ENCODE peak calls at places on chromosomes 1 and 21, in five cellular contexts. One of them, this sample, is unnamed.

GRCh38 chr1:99603699-99604595 is 42.0 kb upstream of the PALMD start:
- DNase-seq in DMS 273 treated with DMSO at 0.1 percent for 48 hours: no peak
- DNase-seq in Daoy: no peak
- DNase-seq in COLO829: no peak
- DNase-seq in fibroblast of pulmonary artery: peak; percentile 29
- DNase-seq in this sample: no peak

GRCh38 chr1:174358344-174358743 is 89.4 kb upstream of the GPR52 start:
- DNase-seq in COLO829: no peak
- DNase-seq in DMS 273 treated with DMSO at 0.1 percent for 48 hours: no peak
- DNase-seq in fibroblast of pulmonary artery: no peak
- DNase-seq in Daoy: peak; percentile 6
- DNase-seq in this sample: peak; percentile 33

GRCh38 chr1:223256034-223256433 is 107.9 kb downstream of the SUSD4 start:
- DNase-seq in Daoy: peak; percentile 40
- DNase-seq in fibroblast of pulmonary artery: no peak
- DNase-seq in COLO829: no peak
- DNase-seq in DMS 273 treated with DMSO at 0.1 percent for 48 hours: no peak
- DNase-seq in this sample: no peak

GRCh38 chr1:201456499-201457309 is 12.3 kb downstream of the PHLDA3 start:
- DNase-seq in DMS 273 treated with DMSO at 0.1 percent for 48 hours: no peak
- DNase-seq in Daoy: peak; percentile 97
- DNase-seq in COLO829: no peak
- DNase-seq in fibroblast of pulmonary artery: peak; percentile 97
- DNase-seq in this sample: no peak

GRCh38 chr1:3364526-3364925 is 89.9 kb upstream of the ARHGEF16 start:
- DNase-seq in Daoy: no peak
- DNase-seq in COLO829: no peak
- DNase-seq in fibroblast of pulmonary artery: no peak
- DNase-seq in DMS 273 treated with DMSO at 0.1 percent for 48 hours: no peak
- DNase-seq in this sample: no peak

GRCh38 chr21:32411366-32412161 is 942 bp upstream of the EVA1C start:
- DNase-seq in DMS 273 treated with DMSO at 0.1 percent for 48 hours: no peak
- DNase-seq in COLO829: no peak
- DNase-seq in fibroblast of pulmonary artery: peak; percentile 85
- DNase-seq in Daoy: peak; percentile 75
- DNase-seq in this sample: peak; percentile 91

GRCh38 chr1:1347026-1347595 is 2.1 kb downstream of the DVL1 start:
- DNase-seq in DMS 273 treated with DMSO at 0.1 percent for 48 hours: no peak
- DNase-seq in Daoy: no peak
- DNase-seq in fibroblast of pulmonary artery: no peak
- DNase-seq in COLO829: no peak
- DNase-seq in this sample: no peak

GRCh38 chr21:37914211-37914900 is 1.9 kb downstream of the KCNJ6 start:
- DNase-seq in Daoy: peak; percentile 72
- DNase-seq in DMS 273 treated with DMSO at 0.1 percent for 48 hours: no peak
- DNase-seq in COLO829: peak; percentile 8
- DNase-seq in fibroblast of pulmonary artery: peak; percentile 15
- DNase-seq in this sample: no peak

GRCh38 chr1:66262233-66262632 is 271.7 kb upstream of the SGIP1 start:
- DNase-seq in Daoy: peak; percentile 76
- DNase-seq in DMS 273 treated with DMSO at 0.1 percent for 48 hours: no peak
- DNase-seq in fibroblast of pulmonary artery: peak; percentile 86
- DNase-seq in COLO829: peak; percentile 76
- DNase-seq in this sample: no peak

GRCh38 chr1:175313672-175314225 is 121.2 kb upstream of the KIAA0040 start:
- DNase-seq in fibroblast of pulmonary artery: no peak
- DNase-seq in COLO829: peak; percentile 51
- DNase-seq in Daoy: peak; percentile 13
- DNase-seq in DMS 273 treated with DMSO at 0.1 percent for 48 hours: no peak
- DNase-seq in this sample: no peak

GRCh38 chr1:234466945-234467344 is 12.0 kb downstream of the TARBP1 start:
- DNase-seq in Daoy: no peak
- DNase-seq in COLO829: no peak
- DNase-seq in fibroblast of pulmonary artery: no peak
- DNase-seq in DMS 273 treated with DMSO at 0.1 percent for 48 hours: no peak
- DNase-seq in this sample: no peak

GRCh38 chr1:174968750-174969244 is 30.9 kb upstream of the CACYBP start:
- DNase-seq in Daoy: peak; percentile 50
- DNase-seq in COLO829: peak; percentile 91
- DNase-seq in DMS 273 treated with DMSO at 0.1 percent for 48 hours: no peak
- DNase-seq in fibroblast of pulmonary artery: peak; percentile 78
- DNase-seq in this sample: peak; percentile 62

GRCh38 chr1:78472851-78473496 is 17.8 kb upstream of the PTGFR start:
- DNase-seq in fibroblast of pulmonary artery: no peak
- DNase-seq in DMS 273 treated with DMSO at 0.1 percent for 48 hours: no peak
- DNase-seq in Daoy: no peak
- DNase-seq in COLO829: no peak
- DNase-seq in this sample: no peak

GRCh38 chr1:191818198-191818597 is 340.1 kb upstream of the RGS18 start:
- DNase-seq in DMS 273 treated with DMSO at 0.1 percent for 48 hours: no peak
- DNase-seq in fibroblast of pulmonary artery: no peak
- DNase-seq in Daoy: no peak
- DNase-seq in COLO829: no peak
- DNase-seq in this sample: no peak

GRCh38 chr1:192732787-192733186 is 76.1 kb upstream of the RGS2 start:
- DNase-seq in fibroblast of pulmonary artery: no peak
- DNase-seq in Daoy: peak; percentile 26
- DNase-seq in DMS 273 treated with DMSO at 0.1 percent for 48 hours: no peak
- DNase-seq in COLO829: no peak
- DNase-seq in this sample: no peak

GRCh38 chr1:41661428-41662060 is 177.1 kb upstream of the EDN2 start:
- DNase-seq in COLO829: no peak
- DNase-seq in DMS 273 treated with DMSO at 0.1 percent for 48 hours: no peak
- DNase-seq in fibroblast of pulmonary artery: no peak
- DNase-seq in Daoy: peak; percentile 33
- DNase-seq in this sample: no peak

GRCh38 chr1:9626201-9626608 is 25.3 kb upstream of the PIK3CD start:
- DNase-seq in COLO829: no peak
- DNase-seq in fibroblast of pulmonary artery: no peak
- DNase-seq in DMS 273 treated with DMSO at 0.1 percent for 48 hours: no peak
- DNase-seq in Daoy: no peak
- DNase-seq in this sample: no peak

GRCh38 chr1:232178191-232178590 is 451.7 kb downstream of the SIPA1L2 start:
- DNase-seq in Daoy: no peak
- DNase-seq in DMS 273 treated with DMSO at 0.1 percent for 48 hours: no peak
- DNase-seq in fibroblast of pulmonary artery: no peak
- DNase-seq in COLO829: no peak
- DNase-seq in this sample: no peak

GRCh38 chr1:30299393-30299792 is 424.0 kb downstream of the MATN1 start:
- DNase-seq in fibroblast of pulmonary artery: no peak
- DNase-seq in DMS 273 treated with DMSO at 0.1 percent for 48 hours: no peak
- DNase-seq in COLO829: no peak
- DNase-seq in Daoy: no peak
- DNase-seq in this sample: no peak

GRCh38 chr1:154955718-154956513 is at the start of gene PBXIP1:
- DNase-seq in DMS 273 treated with DMSO at 0.1 percent for 48 hours: peak; percentile 86
- DNase-seq in Daoy: peak; percentile 86
- DNase-seq in fibroblast of pulmonary artery: peak; percentile 92
- DNase-seq in COLO829: peak; percentile 98
- DNase-seq in this sample: peak; percentile 97

GRCh38 chr1:40405812-40406211 is 32.3 kb downstream of the SMAP2 start:
- DNase-seq in fibroblast of pulmonary artery: no peak
- DNase-seq in DMS 273 treated with DMSO at 0.1 percent for 48 hours: no peak
- DNase-seq in COLO829: no peak
- DNase-seq in Daoy: no peak
- DNase-seq in this sample: no peak

GRCh38 chr1:171501305-171502021 is 16.1 kb downstream of the PRRC2C start:
- DNase-seq in DMS 273 treated with DMSO at 0.1 percent for 48 hours: no peak
- DNase-seq in Daoy: no peak
- DNase-seq in COLO829: no peak
- DNase-seq in fibroblast of pulmonary artery: no peak
- DNase-seq in this sample: no peak

GRCh38 chr1:94792876-94793605 is 27.1 kb upstream of the SLC44A3 start:
- DNase-seq in Daoy: no peak
- DNase-seq in fibroblast of pulmonary artery: peak; percentile 68
- DNase-seq in DMS 273 treated with DMSO at 0.1 percent for 48 hours: no peak
- DNase-seq in COLO829: no peak
- DNase-seq in this sample: no peak

GRCh38 chr21:36589352-36589971 is 109.5 kb upstream of the SIM2 start:
- DNase-seq in Daoy: peak; percentile 72
- DNase-seq in COLO829: peak; percentile 19
- DNase-seq in fibroblast of pulmonary artery: peak; percentile 37
- DNase-seq in DMS 273 treated with DMSO at 0.1 percent for 48 hours: peak; percentile 9
- DNase-seq in this sample: peak; percentile 21

GRCh38 chr21:29114765-29115164 is 15.7 kb upstream of the MAP3K7CL start:
- DNase-seq in fibroblast of pulmonary artery: peak; percentile 38
- DNase-seq in COLO829: no peak
- DNase-seq in Daoy: peak; percentile 75
- DNase-seq in DMS 273 treated with DMSO at 0.1 percent for 48 hours: peak; percentile 9
- DNase-seq in this sample: no peak

GRCh38 chr1:54994355-54994990 is 4.3 kb upstream of the BSND start:
- DNase-seq in DMS 273 treated with DMSO at 0.1 percent for 48 hours: no peak
- DNase-seq in fibroblast of pulmonary artery: no peak
- DNase-seq in COLO829: no peak
- DNase-seq in Daoy: no peak
- DNase-seq in this sample: no peak

GRCh38 chr1:64861611-64862010 is 104.7 kb downstream of the JAK1 start:
- DNase-seq in DMS 273 treated with DMSO at 0.1 percent for 48 hours: no peak
- DNase-seq in COLO829: no peak
- DNase-seq in Daoy: peak; percentile 34
- DNase-seq in fibroblast of pulmonary artery: peak; percentile 23
- DNase-seq in this sample: peak; percentile 25

GRCh38 chr21:38850277-38850951 is 44.7 kb downstream of the ETS2 start:
- DNase-seq in COLO829: no peak
- DNase-seq in Daoy: no peak
- DNase-seq in DMS 273 treated with DMSO at 0.1 percent for 48 hours: no peak
- DNase-seq in fibroblast of pulmonary artery: no peak
- DNase-seq in this sample: no peak

GRCh38 chr1:74457269-74457668 is 55.1 kb downstream of the LRRC53 start:
- DNase-seq in Daoy: no peak
- DNase-seq in DMS 273 treated with DMSO at 0.1 percent for 48 hours: no peak
- DNase-seq in COLO829: no peak
- DNase-seq in fibroblast of pulmonary artery: no peak
- DNase-seq in this sample: no peak

GRCh38 chr21:32114434-32115063 is 164.3 kb downstream of the MIS18A start:
- DNase-seq in fibroblast of pulmonary artery: no peak
- DNase-seq in DMS 273 treated with DMSO at 0.1 percent for 48 hours: no peak
- DNase-seq in Daoy: no peak
- DNase-seq in COLO829: no peak
- DNase-seq in this sample: no peak

GRCh38 chr1:60826320-60827094 is 255.9 kb upstream of the NFIA start:
- DNase-seq in fibroblast of pulmonary artery: no peak
- DNase-seq in DMS 273 treated with DMSO at 0.1 percent for 48 hours: no peak
- DNase-seq in Daoy: no peak
- DNase-seq in COLO829: no peak
- DNase-seq in this sample: no peak

GRCh38 chr1:6461538-6462411 is 4.2 kb downstream of the TNFRSF25 start:
- DNase-seq in COLO829: no peak
- DNase-seq in Daoy: no peak
- DNase-seq in DMS 273 treated with DMSO at 0.1 percent for 48 hours: no peak
- DNase-seq in fibroblast of pulmonary artery: no peak
- DNase-seq in this sample: no peak

GRCh38 chr1:24027838-24028468 is 47.8 kb upstream of the SRSF10 start:
- DNase-seq in fibroblast of pulmonary artery: peak; percentile 84
- DNase-seq in DMS 273 treated with DMSO at 0.1 percent for 48 hours: no peak
- DNase-seq in Daoy: no peak
- DNase-seq in COLO829: peak; percentile 57
- DNase-seq in this sample: peak; percentile 65

GRCh38 chr1:201016943-201017827 is 6.3 kb downstream of the KIF21B start:
- DNase-seq in fibroblast of pulmonary artery: no peak
- DNase-seq in COLO829: no peak
- DNase-seq in DMS 273 treated with DMSO at 0.1 percent for 48 hours: peak; percentile 78
- DNase-seq in Daoy: peak; percentile 44
- DNase-seq in this sample: no peak

GRCh38 chr1:1013922-1014617 is 773 bp downstream of the ISG15 start:
- DNase-seq in fibroblast of pulmonary artery: no peak
- DNase-seq in COLO829: no peak
- DNase-seq in Daoy: peak; percentile 17
- DNase-seq in DMS 273 treated with DMSO at 0.1 percent for 48 hours: no peak
- DNase-seq in this sample: no peak

GRCh38 chr1:169115891-169116585 is 9.5 kb downstream of the ATP1B1 start:
- DNase-seq in fibroblast of pulmonary artery: peak; percentile 17
- DNase-seq in COLO829: peak; percentile 82
- DNase-seq in DMS 273 treated with DMSO at 0.1 percent for 48 hours: no peak
- DNase-seq in Daoy: peak; percentile 60
- DNase-seq in this sample: peak; percentile 78

GRCh38 chr1:119631433-119632102 is 16.5 kb downstream of the ZNF697 start:
- DNase-seq in COLO829: peak; percentile 46
- DNase-seq in fibroblast of pulmonary artery: peak; percentile 97
- DNase-seq in DMS 273 treated with DMSO at 0.1 percent for 48 hours: no peak
- DNase-seq in Daoy: peak; percentile 92
- DNase-seq in this sample: peak; percentile 81